ENCODE peak calls at places on chromosomes 7 and 10, in four cellular contexts. R is pons; I is neural crest cell; S is stimulated activated CD4-positive, alpha-beta T cell treated with anti-CD3 and anti-CD28 coated beads, Interleukin-4, amount 100 ng/mL, for 1 hour. C is an unnamed sample.
A peak's percentile ranks its signal among the peaks of the same experiment; 100 is the strongest.

GRCh38 chr10:100516847-100517246 is 2.8 kb downstream of the SEC31B start:
- DNase-seq in R (peak; percentile 17), S (no peak), I (no peak), C (peak; percentile 37)

GRCh38 chr7:96861-97260 is 95.5 kb upstream of the FAM20C start:
- DNase-seq in I (no peak), S (no peak), R (no peak), C (no peak)

GRCh38 chr10:31358688-31359330 is 39.8 kb downstream of the ZEB1 start:
- DNase-seq in S (no peak), R (no peak), I (no peak), C (peak; percentile 51)

GRCh38 chr10:43868362-43868672 is 219.6 kb upstream of the ZNF32 start:
- DNase-seq in R (no peak), S (no peak), I (no peak), C (no peak)

GRCh38 chr10:22737587-22737986 is 23.2 kb upstream of the PIP4K2A start:
- DNase-seq in S (no peak), R (no peak), I (no peak), C (no peak)

GRCh38 chr7:139965942-139966628 is 96.7 kb downstream of the PARP12 start:
- DNase-seq in I (no peak), S (no peak), R (no peak), C (no peak)

GRCh38 chr7:37765872-37766525 is 82.4 kb upstream of the NME8 start:
- DNase-seq in S (no peak), I (no peak), R (peak; percentile 62), C (no peak)

GRCh38 chr10:24556746-24557742 is 166.6 kb downstream of the ARHGAP21 start:
- DNase-seq in S (no peak), I (peak; percentile 63), R (peak; percentile 77), C (peak; percentile 65)

GRCh38 chr10:12978885-12979284 is 22.6 kb downstream of the CCDC3 start:
- DNase-seq in R (no peak), S (no peak), I (no peak), C (no peak)

GRCh38 chr7:516606-517456 is 2.8 kb downstream of the PDGFA start:
- DNase-seq in S (peak; percentile 20), I (no peak), R (no peak), C (no peak)

GRCh38 chr10:21888959-21889358 is 114.6 kb downstream of the DNAJC1 start:
- DNase-seq in S (no peak), R (no peak), I (no peak), C (no peak)

GRCh38 chr10:35993816-35994515 is 351.9 kb upstream of the FZD8 start:
- DNase-seq in R (no peak), S (no peak), I (no peak), C (no peak)

GRCh38 chr10:60283397-60283796 is 106.3 kb downstream of the ANK3 start:
- DNase-seq in I (no peak), S (no peak), R (no peak), C (peak; percentile 47)

GRCh38 chr7:108650487-108650886 is 80.8 kb downstream of the DNAJB9 start:
- DNase-seq in I (no peak), R (no peak), S (no peak), C (no peak)

GRCh38 chr7:98662289-98662688 is 45.2 kb downstream of the NPTX2 start:
- DNase-seq in I (no peak), R (no peak), S (no peak), C (no peak)

GRCh38 chr7:150973571-150974451 is 4.3 kb downstream of the KCNH2 start:
- DNase-seq in I (no peak), S (no peak), R (no peak), C (no peak)

GRCh38 chr7:150444141-150444540 is 6.3 kb upstream of the GIMAP8 start:
- DNase-seq in S (no peak), I (no peak), R (no peak), C (no peak)

GRCh38 chr10:122419016-122419415 is 35.4 kb upstream of the ARMS2 start:
- DNase-seq in I (no peak), S (no peak), R (no peak), C (no peak)

GRCh38 chr10:87105725-87106124 is 10.7 kb downstream of the SHLD2 start:
- DNase-seq in S (no peak), I (no peak), R (no peak), C (no peak)

GRCh38 chr10:71132321-71132810 is 80.0 kb upstream of the UNC5B start:
- DNase-seq in S (no peak), I (no peak), R (no peak), C (no peak)

GRCh38 chr10:24721254-24722106 is 2.2 kb downstream of the ARHGAP21 start:
- DNase-seq in S (no peak), R (no peak), I (peak; percentile 22), C (peak; percentile 71)

GRCh38 chr7:158026636-158027265 is 560.9 kb downstream of the PTPRN2 start:
- DNase-seq in R (no peak), I (no peak), S (no peak), C (no peak)

GRCh38 chr10:21494221-21495001 is 31.1 kb downstream of the SKIDA1 start:
- DNase-seq in R (no peak), I (no peak), S (peak; percentile 25), C (no peak)

GRCh38 chr10:72084094-72084459 is 4.3 kb downstream of the SPOCK2 start:
- DNase-seq in R (no peak), I (no peak), S (peak; percentile 74), C (peak; percentile 43)

GRCh38 chr10:124259139-124259825 is 159.4 kb downstream of the OAT start:
- DNase-seq in R (no peak), S (no peak), I (no peak), C (no peak)

GRCh38 chr7:118233799-118234198 is 9.3 kb downstream of the ANKRD7 start:
- DNase-seq in I (no peak), S (no peak), R (no peak), C (no peak)

GRCh38 chr7:11709240-11709639 is 122.8 kb downstream of the THSD7A start:
- DNase-seq in I (no peak), S (no peak), R (no peak), C (no peak)

GRCh38 chr7:152553671-152554317 is 118.0 kb upstream of the KMT2C start:
- DNase-seq in R (no peak), I (no peak), S (no peak), C (no peak)

GRCh38 chr7:28191751-28192150 is 11.2 kb upstream of the JAZF1 start:
- DNase-seq in I (no peak), S (no peak), R (no peak), C (no peak)

GRCh38 chr10:66941491-66941890 is 15.7 kb downstream of the LRRTM3 start:
- DNase-seq in S (no peak), I (no peak), R (peak; percentile 91), C (peak; percentile 52)

GRCh38 chr7:28731092-28731491 is 227.0 kb downstream of the TRIL start:
- DNase-seq in S (no peak), R (no peak), I (no peak), C (no peak)

GRCh38 chr7:51198654-51199053 is 118.0 kb downstream of the COBL start:
- DNase-seq in S (no peak), I (no peak), R (no peak), C (no peak)

GRCh38 chr7:120862987-120863386 is 5.0 kb upstream of the TSPAN12 start:
- DNase-seq in I (no peak), S (no peak), R (no peak), C (no peak)

GRCh38 chr7:86932038-86932512 is 127.4 kb downstream of the ELAPOR2 start:
- DNase-seq in R (no peak), I (no peak), S (no peak), C (no peak)

GRCh38 chr10:71232089-71232998 is 20.0 kb downstream of the UNC5B start:
- DNase-seq in I (no peak), R (peak; percentile 99), S (no peak), C (peak; percentile 97)

GRCh38 chr7:5755704-5756131 is 25.7 kb downstream of the RNF216 start:
- DNase-seq in I (no peak), S (no peak), R (peak; percentile 25), C (peak; percentile 36)

GRCh38 chr10:103053659-103054581 is 135.8 kb downstream of the CNNM2 start:
- DNase-seq in S (peak; percentile 22), I (peak; percentile 36), R (peak; percentile 70), C (peak; percentile 89)

C was measured in G401.